ENCODE peak calls at places on chromosome 19, in six cellular contexts. One of them, this sample, is unnamed. For H3K36me3, the result is how much of the 10 kb centered on the place peaks cover.

GRCh38 chr19:7294571-7295212 is 478 bp upstream of the INSR start:
- DNase-seq in ascending aorta: no peak
- DNase-seq in lower lobe of right lung: peak
- DNase-seq in breast epithelium: peak
- DNase-seq in astrocyte: peak
- DNase-seq in tibial nerve: peak
- DNase-seq in this sample: peak

GRCh38 chr19:49976496-49976895 is 15.5 kb upstream of the SIGLEC11 start:
- DNase-seq in breast epithelium: no peak
- DNase-seq in astrocyte: no peak
- DNase-seq in lower lobe of right lung: peak
- DNase-seq in ascending aorta: no peak
- DNase-seq in tibial nerve: no peak
- DNase-seq in this sample: no peak

GRCh38 chr19:5974721-5975387 is 3.1 kb downstream of the RANBP3 start:
- DNase-seq in lower lobe of right lung: peak
- DNase-seq in breast epithelium: no peak
- DNase-seq in astrocyte: no peak
- DNase-seq in tibial nerve: no peak
- DNase-seq in ascending aorta: no peak
- DNase-seq in this sample: no peak

GRCh38 chr19:12687496-12688196 is at the start of gene GNG14:
- DNase-seq in ascending aorta: no peak
- DNase-seq in lower lobe of right lung: no peak
- DNase-seq in astrocyte: no peak
- DNase-seq in tibial nerve: no peak
- DNase-seq in breast epithelium: no peak
- DNase-seq in this sample: no peak

GRCh38 chr19:2014731-2015610 is 543 bp downstream of the BTBD2 start:
- DNase-seq in tibial nerve: no peak
- DNase-seq in astrocyte: no peak
- DNase-seq in ascending aorta: no peak
- DNase-seq in lower lobe of right lung: peak
- DNase-seq in breast epithelium: no peak
- DNase-seq in this sample: no peak

GRCh38 chr19:2927032-2927430 is 17.7 kb downstream of the ZNF77 start:
- DNase-seq in astrocyte: no peak
- DNase-seq in tibial nerve: no peak
- DNase-seq in breast epithelium: no peak
- DNase-seq in lower lobe of right lung: no peak
- DNase-seq in ascending aorta: no peak
- DNase-seq in this sample: no peak

GRCh38 chr19:2181618-2181997 is 17.9 kb downstream of the DOT1L start:
- DNase-seq in astrocyte: no peak
- DNase-seq in ascending aorta: no peak
- DNase-seq in lower lobe of right lung: no peak
- DNase-seq in breast epithelium: no peak
- DNase-seq in tibial nerve: no peak
- DNase-seq in this sample: no peak

GRCh38 chr19:10552596-10553053 is 8.9 kb downstream of the ATG4D start:
- DNase-seq in breast epithelium: no peak
- DNase-seq in lower lobe of right lung: no peak
- DNase-seq in astrocyte: no peak
- DNase-seq in ascending aorta: no peak
- DNase-seq in tibial nerve: no peak
- DNase-seq in this sample: no peak

GRCh38 chr19:19402656-19403372 is 2.7 kb upstream of the GATAD2A start:
- DNase-seq in tibial nerve: no peak
- DNase-seq in ascending aorta: no peak
- DNase-seq in breast epithelium: no peak
- DNase-seq in astrocyte: no peak
- DNase-seq in lower lobe of right lung: no peak
- DNase-seq in this sample: no peak

GRCh38 chr19:19230505-19230904 is 18.7 kb downstream of the NCAN start:
- DNase-seq in astrocyte: no peak
- DNase-seq in tibial nerve: no peak
- DNase-seq in ascending aorta: no peak
- DNase-seq in breast epithelium: no peak
- DNase-seq in lower lobe of right lung: no peak
- DNase-seq in this sample: no peak

GRCh38 chr19:5369962-5370367 is 29.4 kb upstream of the PTPRS start:
- DNase-seq in tibial nerve: no peak
- DNase-seq in lower lobe of right lung: peak
- DNase-seq in ascending aorta: no peak
- DNase-seq in breast epithelium: no peak
- DNase-seq in astrocyte: no peak
- DNase-seq in this sample: no peak

GRCh38 chr19:8608858-8609209 is 1.7 kb downstream of the ADAMTS10 start:
- DNase-seq in ascending aorta: no peak
- DNase-seq in lower lobe of right lung: no peak
- DNase-seq in breast epithelium: no peak
- DNase-seq in tibial nerve: no peak
- DNase-seq in astrocyte: no peak
- DNase-seq in this sample: no peak

GRCh38 chr19:32220951-32221350 is 124.5 kb upstream of the ZNF507 start:
- DNase-seq in ascending aorta: no peak
- DNase-seq in breast epithelium: no peak
- DNase-seq in lower lobe of right lung: no peak
- DNase-seq in astrocyte: no peak
- DNase-seq in tibial nerve: no peak
- DNase-seq in this sample: no peak

GRCh38 chr19:14265285-14266036 is 59.5 kb upstream of the ADGRL1 start:
- DNase-seq in ascending aorta: no peak
- DNase-seq in astrocyte: no peak
- DNase-seq in tibial nerve: no peak
- DNase-seq in lower lobe of right lung: no peak
- DNase-seq in breast epithelium: no peak
- DNase-seq in this sample: no peak

GRCh38 chr19:14150041-14150769 is 13.8 kb upstream of the ASF1B start:
- DNase-seq in ascending aorta: no peak
- DNase-seq in tibial nerve: no peak
- DNase-seq in breast epithelium: no peak
- DNase-seq in astrocyte: no peak
- DNase-seq in lower lobe of right lung: no peak
- DNase-seq in this sample: no peak

GRCh38 chr19:1907563-1908363 is 2.6 kb downstream of the ADAT3 start:
- DNase-seq in lower lobe of right lung: no peak
- DNase-seq in tibial nerve: no peak
- DNase-seq in astrocyte: no peak
- DNase-seq in ascending aorta: no peak
- DNase-seq in breast epithelium: peak
- DNase-seq in this sample: no peak

GRCh38 chr19:39568604-39569003 is 28.6 kb upstream of the EID2 start:
- DNase-seq in lower lobe of right lung: no peak
- DNase-seq in ascending aorta: no peak
- DNase-seq in astrocyte: no peak
- DNase-seq in breast epithelium: no peak
- DNase-seq in tibial nerve: no peak
- DNase-seq in this sample: no peak

GRCh38 chr19:7743425-7743841 is 3.9 kb downstream of the CD209 start:
- DNase-seq in tibial nerve: no peak
- DNase-seq in lower lobe of right lung: no peak
- DNase-seq in astrocyte: no peak
- DNase-seq in breast epithelium: no peak
- DNase-seq in ascending aorta: no peak
- DNase-seq in this sample: no peak

GRCh38 chr19:35828694-35829301 is 16.2 kb upstream of the PRODH2 start:
- DNase-seq in tibial nerve: no peak
- DNase-seq in astrocyte: peak
- DNase-seq in breast epithelium: no peak
- DNase-seq in lower lobe of right lung: no peak
- DNase-seq in ascending aorta: no peak
- DNase-seq in this sample: no peak

DNA sequence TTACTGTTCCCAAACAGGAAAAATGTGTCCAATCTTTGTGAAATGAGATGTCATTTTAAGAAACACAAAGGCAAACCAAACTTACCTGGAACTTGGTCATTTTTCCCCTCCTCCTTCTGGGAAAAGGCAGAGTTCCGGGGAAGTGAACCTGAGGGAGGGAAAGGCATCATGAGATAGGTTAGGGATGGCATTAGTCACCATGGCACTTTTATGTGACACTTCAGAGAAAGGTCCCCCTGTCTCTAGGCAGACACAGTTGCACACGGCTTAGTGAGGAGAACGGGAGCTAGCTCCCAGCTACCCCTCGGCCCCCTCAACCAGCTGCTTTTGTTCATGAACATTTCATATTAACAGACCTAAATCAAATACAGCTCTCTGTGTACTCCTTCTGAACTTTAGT is 1.5 kb downstream of the ZNF235 start:
- DNase-seq in lower lobe of right lung: no peak
- DNase-seq in tibial nerve: no peak
- DNase-seq in breast epithelium: no peak
- DNase-seq in ascending aorta: no peak
- DNase-seq in astrocyte: no peak
- DNase-seq in this sample: no peak
- H3K4me3 ChIP-seq in lower lobe of right lung: no peak
- H3K4me3 ChIP-seq in tibial nerve: no peak
- H3K4me3 ChIP-seq in breast epithelium: no peak
- H3K4me3 ChIP-seq in ascending aorta: no peak
- H3K4me3 ChIP-seq in astrocyte: peak
- H3K4me3 ChIP-seq in this sample: no peak

GRCh38 chr19:807627-808175 is 10.4 kb downstream of the PTBP1 start:
- DNase-seq in astrocyte: no peak
- DNase-seq in breast epithelium: no peak
- DNase-seq in tibial nerve: no peak
- DNase-seq in lower lobe of right lung: no peak
- DNase-seq in ascending aorta: no peak
- DNase-seq in this sample: no peak

GRCh38 chr19:810077-810855 is 11.5 kb downstream of the PLPPR3 start:
- DNase-seq in breast epithelium: no peak
- DNase-seq in ascending aorta: no peak
- DNase-seq in astrocyte: no peak
- DNase-seq in lower lobe of right lung: no peak
- DNase-seq in tibial nerve: no peak
- DNase-seq in this sample: no peak

GRCh38 chr19:806815-807421 is 9.7 kb downstream of the PTBP1 start:
- DNase-seq in ascending aorta: no peak
- DNase-seq in breast epithelium: no peak
- DNase-seq in astrocyte: no peak
- DNase-seq in lower lobe of right lung: no peak
- DNase-seq in tibial nerve: no peak
- DNase-seq in this sample: no peak

GRCh38 chr19:805600-806550 is 8.6 kb downstream of the PTBP1 start:
- DNase-seq in breast epithelium: no peak
- DNase-seq in ascending aorta: no peak
- DNase-seq in lower lobe of right lung: peak
- DNase-seq in astrocyte: no peak
- DNase-seq in tibial nerve: no peak
- DNase-seq in this sample: no peak

GRCh38 chr19:808176-808741 is 11.0 kb downstream of the PTBP1 start:
- DNase-seq in lower lobe of right lung: no peak
- DNase-seq in astrocyte: no peak
- DNase-seq in breast epithelium: no peak
- DNase-seq in ascending aorta: no peak
- DNase-seq in tibial nerve: no peak
- DNase-seq in this sample: no peak
- H3K36me3 ChIP-seq in lower lobe of right lung: half or more
- H3K36me3 ChIP-seq in astrocyte: under half
- H3K36me3 ChIP-seq in breast epithelium: under half
- H3K36me3 ChIP-seq in ascending aorta: half or more
- H3K36me3 ChIP-seq in tibial nerve: half or more
- H3K36me3 ChIP-seq in this sample: half or more

GRCh38 chr19:23263396-23263795 is 13.2 kb upstream of the ZNF724 start:
- DNase-seq in ascending aorta: no peak
- DNase-seq in astrocyte: no peak
- DNase-seq in tibial nerve: no peak
- DNase-seq in lower lobe of right lung: no peak
- DNase-seq in breast epithelium: no peak
- DNase-seq in this sample: no peak

GRCh38 chr19:23261496-23262020 is 11.4 kb upstream of the ZNF724 start:
- DNase-seq in breast epithelium: no peak
- DNase-seq in lower lobe of right lung: no peak
- DNase-seq in tibial nerve: no peak
- DNase-seq in ascending aorta: no peak
- DNase-seq in astrocyte: no peak
- DNase-seq in this sample: no peak

GRCh38 chr19:23259961-23260360 is 9.8 kb upstream of the ZNF724 start:
- DNase-seq in ascending aorta: no peak
- DNase-seq in breast epithelium: no peak
- DNase-seq in tibial nerve: no peak
- DNase-seq in astrocyte: no peak
- DNase-seq in lower lobe of right lung: no peak
- DNase-seq in this sample: no peak

GRCh38 chr19:23262892-23263291 is 12.7 kb upstream of the ZNF724 start:
- DNase-seq in ascending aorta: no peak
- DNase-seq in breast epithelium: no peak
- DNase-seq in astrocyte: no peak
- DNase-seq in tibial nerve: no peak
- DNase-seq in lower lobe of right lung: no peak
- DNase-seq in this sample: no peak

DNA sequence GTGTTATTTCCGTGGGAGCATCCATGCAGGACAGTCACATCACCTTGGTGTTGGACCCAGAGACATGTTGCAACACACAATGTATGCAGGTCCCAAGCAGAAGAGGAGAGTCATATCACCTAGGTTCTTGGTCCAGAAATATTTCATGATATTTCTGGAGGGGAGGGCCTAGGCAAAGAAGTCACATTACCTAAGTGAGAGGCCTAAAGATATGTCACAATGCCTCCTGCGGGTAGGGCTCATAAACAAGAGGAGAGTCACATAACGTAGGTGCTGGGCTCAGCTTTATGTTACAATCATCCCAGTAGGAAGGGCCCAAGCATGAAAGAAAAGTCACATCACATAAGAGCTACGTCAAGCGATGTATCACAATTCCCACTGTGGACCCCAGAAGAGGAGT is 10.8 kb upstream of the ZNF724 start:
- DNase-seq in astrocyte: no peak
- DNase-seq in lower lobe of right lung: no peak
- DNase-seq in breast epithelium: no peak
- DNase-seq in ascending aorta: no peak
- DNase-seq in tibial nerve: no peak
- DNase-seq in this sample: no peak
- H3K4me3 ChIP-seq in astrocyte: no peak
- H3K4me3 ChIP-seq in lower lobe of right lung: no peak
- H3K4me3 ChIP-seq in breast epithelium: no peak
- H3K4me3 ChIP-seq in ascending aorta: no peak
- H3K4me3 ChIP-seq in tibial nerve: no peak
- H3K4me3 ChIP-seq in this sample: no peak

GRCh38 chr19:46341937-46342336 is 5.0 kb upstream of the PPP5C start:
- DNase-seq in tibial nerve: no peak
- DNase-seq in breast epithelium: no peak
- DNase-seq in astrocyte: no peak
- DNase-seq in lower lobe of right lung: no peak
- DNase-seq in ascending aorta: no peak
- DNase-seq in this sample: no peak

GRCh38 chr19:46344363-46344762 is 2.5 kb upstream of the PPP5C start:
- DNase-seq in ascending aorta: no peak
- DNase-seq in breast epithelium: no peak
- DNase-seq in tibial nerve: no peak
- DNase-seq in astrocyte: no peak
- DNase-seq in lower lobe of right lung: no peak
- DNase-seq in this sample: no peak

GRCh38 chr19:46337487-46337886 is 9.4 kb upstream of the PPP5C start:
- DNase-seq in lower lobe of right lung: no peak
- DNase-seq in breast epithelium: no peak
- DNase-seq in tibial nerve: no peak
- DNase-seq in astrocyte: no peak
- DNase-seq in ascending aorta: no peak
- DNase-seq in this sample: no peak

GRCh38 chr19:46340051-46340659 is 6.7 kb upstream of the PPP5C start:
- DNase-seq in tibial nerve: no peak
- DNase-seq in breast epithelium: no peak
- DNase-seq in ascending aorta: no peak
- DNase-seq in astrocyte: no peak
- DNase-seq in lower lobe of right lung: no peak
- DNase-seq in this sample: no peak

GRCh38 chr19:46339491-46339890 is 7.4 kb upstream of the PPP5C start:
- DNase-seq in tibial nerve: no peak
- DNase-seq in astrocyte: no peak
- DNase-seq in ascending aorta: no peak
- DNase-seq in breast epithelium: no peak
- DNase-seq in lower lobe of right lung: no peak
- DNase-seq in this sample: no peak
- H3K36me3 ChIP-seq in tibial nerve: under half
- H3K36me3 ChIP-seq in astrocyte: under half
- H3K36me3 ChIP-seq in ascending aorta: half or more
- H3K36me3 ChIP-seq in breast epithelium: under half
- H3K36me3 ChIP-seq in lower lobe of right lung: half or more
- H3K36me3 ChIP-seq in this sample: under half